ENCODE peak calls at places on chromosomes 2 and 18, in seven cellular contexts. One of them, this sample, is unnamed.

GRCh38 chr2:39264733-39265132 is 21.0 kb upstream of the CDKL4 start:
- DNase-seq in lung: no peak
- DNase-seq in Peyer's patch: no peak
- DNase-seq in AG04450: no peak
- DNase-seq in endodermal cell: no peak
- DNase-seq in uterus: no peak
- DNase-seq in CD8-positive, alpha-beta memory T cell: no peak
- DNase-seq in this sample: no peak

GRCh38 chr2:229297284-229297683 is 26.2 kb upstream of the PID1 start:
- DNase-seq in lung: peak; percentile 36
- DNase-seq in Peyer's patch: no peak
- DNase-seq in AG04450: no peak
- DNase-seq in endodermal cell: no peak
- DNase-seq in uterus: no peak
- DNase-seq in CD8-positive, alpha-beta memory T cell: no peak
- DNase-seq in this sample: no peak

GRCh38 chr2:144514731-144515424 is 5.0 kb downstream of the ZEB2 start:
- DNase-seq in lung: no peak
- DNase-seq in Peyer's patch: no peak
- DNase-seq in AG04450: no peak
- DNase-seq in endodermal cell: no peak
- DNase-seq in uterus: no peak
- DNase-seq in CD8-positive, alpha-beta memory T cell: no peak
- DNase-seq in this sample: no peak

GRCh38 chr2:120486441-120486840 is 140.5 kb downstream of the INHBB start:
- DNase-seq in lung: no peak
- DNase-seq in Peyer's patch: no peak
- DNase-seq in AG04450: no peak
- DNase-seq in endodermal cell: no peak
- DNase-seq in uterus: no peak
- DNase-seq in CD8-positive, alpha-beta memory T cell: no peak
- DNase-seq in this sample: no peak

GRCh38 chr18:47558110-47558750 is 306.8 kb upstream of the SKOR2 start:
- DNase-seq in lung: no peak
- DNase-seq in Peyer's patch: no peak
- DNase-seq in AG04450: no peak
- DNase-seq in endodermal cell: peak; percentile 47
- DNase-seq in uterus: no peak
- DNase-seq in CD8-positive, alpha-beta memory T cell: no peak
- DNase-seq in this sample: no peak

GRCh38 chr2:235497096-235497495 is 3.3 kb downstream of the AGAP1 start:
- DNase-seq in lung: no peak
- DNase-seq in Peyer's patch: no peak
- DNase-seq in AG04450: no peak
- DNase-seq in endodermal cell: peak; percentile 37
- DNase-seq in uterus: no peak
- DNase-seq in CD8-positive, alpha-beta memory T cell: no peak
- DNase-seq in this sample: no peak

GRCh38 chr2:67839668-67840067 is 223.1 kb downstream of the C1D start:
- DNase-seq in lung: no peak
- DNase-seq in Peyer's patch: no peak
- DNase-seq in AG04450: no peak
- DNase-seq in endodermal cell: no peak
- DNase-seq in uterus: no peak
- DNase-seq in CD8-positive, alpha-beta memory T cell: no peak
- DNase-seq in this sample: no peak

GRCh38 chr18:44909191-44909719 is 228.6 kb downstream of the SETBP1 start:
- DNase-seq in lung: no peak
- DNase-seq in Peyer's patch: peak; percentile 22
- DNase-seq in AG04450: no peak
- DNase-seq in endodermal cell: no peak
- DNase-seq in uterus: peak; percentile 43
- DNase-seq in CD8-positive, alpha-beta memory T cell: no peak
- DNase-seq in this sample: no peak

GRCh38 chr2:8430628-8431027 is 251.2 kb upstream of the ID2 start:
- DNase-seq in lung: no peak
- DNase-seq in Peyer's patch: no peak
- DNase-seq in AG04450: no peak
- DNase-seq in endodermal cell: peak; percentile 47
- DNase-seq in uterus: no peak
- DNase-seq in CD8-positive, alpha-beta memory T cell: no peak
- DNase-seq in this sample: no peak

GRCh38 chr2:121605820-121606733 is 43.2 kb downstream of the CLASP1 start:
- DNase-seq in lung: no peak
- DNase-seq in Peyer's patch: no peak
- DNase-seq in AG04450: no peak
- DNase-seq in endodermal cell: no peak
- DNase-seq in uterus: no peak
- DNase-seq in CD8-positive, alpha-beta memory T cell: no peak
- DNase-seq in this sample: no peak

GRCh38 chr18:48990497-48991298 is 39.9 kb upstream of the SMAD7 start:
- DNase-seq in lung: no peak
- DNase-seq in Peyer's patch: no peak
- DNase-seq in AG04450: no peak
- DNase-seq in endodermal cell: peak; percentile 67
- DNase-seq in uterus: no peak
- DNase-seq in CD8-positive, alpha-beta memory T cell: no peak
- DNase-seq in this sample: no peak

GRCh38 chr2:23037596-23037995 is 347.4 kb upstream of the KLHL29 start:
- DNase-seq in lung: no peak
- DNase-seq in Peyer's patch: no peak
- DNase-seq in AG04450: no peak
- DNase-seq in endodermal cell: no peak
- DNase-seq in uterus: no peak
- DNase-seq in CD8-positive, alpha-beta memory T cell: no peak
- DNase-seq in this sample: no peak

GRCh38 chr2:76437564-76437963 is 726.8 kb upstream of the GCFC2 start:
- DNase-seq in lung: no peak
- DNase-seq in Peyer's patch: no peak
- DNase-seq in AG04450: no peak
- DNase-seq in endodermal cell: no peak
- DNase-seq in uterus: no peak
- DNase-seq in CD8-positive, alpha-beta memory T cell: no peak
- DNase-seq in this sample: no peak

GRCh38 chr18:21980744-21981143 is 188.6 kb upstream of the GATA6 start:
- DNase-seq in lung: no peak
- DNase-seq in Peyer's patch: no peak
- DNase-seq in AG04450: no peak
- DNase-seq in endodermal cell: peak; percentile 58
- DNase-seq in uterus: no peak
- DNase-seq in CD8-positive, alpha-beta memory T cell: no peak
- DNase-seq in this sample: no peak

GRCh38 chr2:173657996-173658717 is 303.5 kb downstream of the CDCA7 start:
- DNase-seq in lung: no peak
- DNase-seq in Peyer's patch: no peak
- DNase-seq in AG04450: peak; percentile 87
- DNase-seq in endodermal cell: no peak
- DNase-seq in uterus: peak; percentile 21
- DNase-seq in CD8-positive, alpha-beta memory T cell: no peak
- DNase-seq in this sample: no peak

GRCh38 chr2:41475959-41476358 is 571.9 kb upstream of the PKDCC start:
- DNase-seq in lung: no peak
- DNase-seq in Peyer's patch: no peak
- DNase-seq in AG04450: no peak
- DNase-seq in endodermal cell: no peak
- DNase-seq in uterus: no peak
- DNase-seq in CD8-positive, alpha-beta memory T cell: no peak
- DNase-seq in this sample: no peak

GRCh38 chr2:21012557-21012937 is 31.3 kb downstream of the APOB start:
- DNase-seq in lung: no peak
- DNase-seq in Peyer's patch: no peak
- DNase-seq in AG04450: no peak
- DNase-seq in endodermal cell: no peak
- DNase-seq in uterus: no peak
- DNase-seq in CD8-positive, alpha-beta memory T cell: no peak
- DNase-seq in this sample: no peak

GRCh38 chr2:215845839-215846586 is 167.3 kb downstream of the MREG start:
- DNase-seq in lung: no peak
- DNase-seq in Peyer's patch: no peak
- DNase-seq in AG04450: no peak
- DNase-seq in endodermal cell: no peak
- DNase-seq in uterus: no peak
- DNase-seq in CD8-positive, alpha-beta memory T cell: no peak
- DNase-seq in this sample: no peak

GRCh38 chr2:127401757-127402695 is 14.3 kb upstream of the MAP3K2 start:
- DNase-seq in lung: no peak
- DNase-seq in Peyer's patch: no peak
- DNase-seq in AG04450: no peak
- DNase-seq in endodermal cell: peak; percentile 38
- DNase-seq in uterus: no peak
- DNase-seq in CD8-positive, alpha-beta memory T cell: no peak
- DNase-seq in this sample: no peak

GRCh38 chr2:241390301-241391206 is 34.5 kb downstream of the FARP2 start:
- DNase-seq in lung: no peak
- DNase-seq in Peyer's patch: no peak
- DNase-seq in AG04450: no peak
- DNase-seq in endodermal cell: no peak
- DNase-seq in uterus: no peak
- DNase-seq in CD8-positive, alpha-beta memory T cell: no peak
- DNase-seq in this sample: no peak

DNA sequence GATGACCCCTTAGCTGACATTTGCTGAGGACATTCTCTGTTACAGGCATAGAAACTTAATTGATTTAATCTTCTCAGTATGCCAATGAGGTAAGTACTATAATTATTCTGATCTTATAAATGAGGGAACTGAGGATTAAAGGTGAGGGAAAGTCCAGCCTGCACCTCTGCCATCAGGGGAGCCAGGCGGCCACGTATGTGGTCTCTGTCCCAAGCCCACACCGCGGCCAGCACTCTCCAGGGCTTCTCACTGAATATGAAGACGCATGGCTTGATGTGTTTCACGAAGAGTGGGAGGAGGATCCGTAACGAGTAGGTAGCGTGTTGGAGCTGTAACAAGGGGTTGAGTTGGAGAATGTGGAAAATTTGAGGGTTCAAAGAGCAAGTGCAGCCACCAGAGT is 154.4 kb downstream of the TMEM18 start:
- DNase-seq in lung: no peak
- DNase-seq in Peyer's patch: no peak
- DNase-seq in AG04450: no peak
- DNase-seq in endodermal cell: no peak
- DNase-seq in uterus: no peak
- DNase-seq in CD8-positive, alpha-beta memory T cell: no peak
- DNase-seq in this sample: no peak
- H3K9me3 ChIP-seq in lung: no peaks in the 10 kb centered on the region
- H3K9me3 ChIP-seq in Peyer's patch: no peaks in the 10 kb centered on the region
- H3K9me3 ChIP-seq in AG04450: peaks cover 72% of the 10 kb centered on the region
- H3K9me3 ChIP-seq in endodermal cell: no peaks in the 10 kb centered on the region
- H3K9me3 ChIP-seq in uterus: no peaks in the 10 kb centered on the region
- H3K9me3 ChIP-seq in CD8-positive, alpha-beta memory T cell: no peaks in the 10 kb centered on the region
- H3K9me3 ChIP-seq in this sample: no peaks in the 10 kb centered on the region

DNA sequence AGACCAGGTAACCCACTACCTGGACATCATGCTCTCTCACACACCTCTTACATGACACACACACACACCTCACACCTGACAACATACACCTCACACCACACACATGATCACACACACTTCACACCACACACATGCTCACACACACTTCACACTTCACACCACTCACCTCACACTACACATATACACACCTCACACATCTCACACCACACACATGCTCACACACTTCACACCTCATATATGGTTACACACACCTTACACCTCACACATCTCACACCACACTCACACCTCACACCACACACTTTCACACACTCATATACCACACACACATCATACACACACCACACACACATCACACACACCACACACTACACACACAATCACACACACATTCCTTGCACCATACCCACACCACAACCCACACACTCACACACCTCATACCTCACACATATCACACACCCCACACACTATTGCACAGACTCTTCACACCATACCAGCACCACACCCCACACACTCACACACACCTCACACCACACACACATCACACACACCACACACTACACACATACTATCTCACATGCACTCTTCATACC is 98.1 kb upstream of the PIEZO2 start:
- DNase-seq in lung: no peak
- DNase-seq in Peyer's patch: no peak
- DNase-seq in AG04450: no peak
- DNase-seq in endodermal cell: no peak
- DNase-seq in uterus: no peak
- DNase-seq in CD8-positive, alpha-beta memory T cell: no peak
- DNase-seq in this sample: no peak
- H3K9me3 ChIP-seq in lung: no peaks in the 10 kb centered on the region
- H3K9me3 ChIP-seq in Peyer's patch: no peaks in the 10 kb centered on the region
- H3K9me3 ChIP-seq in AG04450: peaks cover 7% of the 10 kb centered on the region
- H3K9me3 ChIP-seq in endodermal cell: no peaks in the 10 kb centered on the region
- H3K9me3 ChIP-seq in uterus: no peaks in the 10 kb centered on the region
- H3K9me3 ChIP-seq in CD8-positive, alpha-beta memory T cell: no peaks in the 10 kb centered on the region
- H3K9me3 ChIP-seq in this sample: peaks cover 6% of the 10 kb centered on the region

DNA sequence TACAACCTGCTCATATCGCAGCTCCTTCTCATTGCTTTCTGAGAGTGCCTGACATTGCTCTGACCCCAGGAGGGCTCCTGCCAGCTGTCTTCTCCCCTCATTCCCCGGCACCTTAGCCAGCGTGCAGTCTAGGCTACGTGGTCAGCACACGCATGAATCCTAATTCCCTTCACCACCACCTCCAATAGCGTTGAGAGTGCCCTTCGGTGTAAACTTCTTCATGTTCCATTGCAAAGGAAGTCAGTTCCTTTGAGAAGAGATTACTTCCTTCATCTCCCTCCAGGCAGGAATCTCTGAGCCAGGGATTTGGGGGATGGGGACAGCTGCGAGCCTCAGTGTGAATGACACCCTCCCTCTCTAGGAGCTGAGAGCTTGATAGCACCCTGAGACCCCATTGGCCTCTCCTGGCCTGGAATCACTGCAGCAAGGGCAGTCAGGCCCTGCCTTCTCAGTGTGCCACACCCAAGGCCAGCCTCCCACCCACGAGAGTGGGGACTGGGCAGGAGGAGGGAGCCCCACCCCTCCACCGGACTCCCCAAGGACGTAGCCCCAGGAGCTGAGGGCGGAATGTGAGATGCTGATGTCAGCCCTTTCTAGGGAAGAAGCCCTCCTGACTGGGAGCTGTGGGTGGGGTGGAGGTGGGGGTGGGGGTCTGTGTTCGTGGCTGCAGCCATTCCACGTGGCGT is 53.4 kb downstream of the SLC66A2 start:
- DNase-seq in lung: no peak
- DNase-seq in Peyer's patch: no peak
- DNase-seq in AG04450: no peak
- DNase-seq in endodermal cell: no peak
- DNase-seq in uterus: no peak
- DNase-seq in CD8-positive, alpha-beta memory T cell: no peak
- DNase-seq in this sample: no peak
- H3K9me3 ChIP-seq in lung: no peaks in the 10 kb centered on the region
- H3K9me3 ChIP-seq in Peyer's patch: no peaks in the 10 kb centered on the region
- H3K9me3 ChIP-seq in AG04450: peaks cover 63% of the 10 kb centered on the region
- H3K9me3 ChIP-seq in endodermal cell: peaks cover 56% of the 10 kb centered on the region
- H3K9me3 ChIP-seq in uterus: peaks cover 14% of the 10 kb centered on the region
- H3K9me3 ChIP-seq in CD8-positive, alpha-beta memory T cell: peaks cover 11% of the 10 kb centered on the region
- H3K9me3 ChIP-seq in this sample: peaks cover 66% of the 10 kb centered on the region

DNA sequence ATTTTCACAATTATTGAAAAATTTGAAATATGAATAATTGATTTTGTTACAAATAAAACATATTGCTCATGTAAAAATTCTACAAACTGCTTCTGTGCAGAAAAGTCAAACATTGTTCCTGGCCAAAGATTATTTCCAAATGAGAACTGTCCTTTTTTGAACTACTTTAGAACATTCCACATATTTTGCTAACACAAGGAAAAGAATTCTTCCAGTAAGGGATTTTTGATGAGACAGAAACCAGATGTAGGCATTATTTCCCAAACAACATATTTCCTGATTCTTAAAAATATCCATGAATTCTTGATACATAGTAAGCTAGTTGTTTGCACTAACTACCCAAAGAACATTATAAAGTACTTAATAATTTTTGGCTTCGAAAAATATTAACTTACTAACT is 715.2 kb downstream of the CCDC85A start:
- DNase-seq in lung: no peak
- DNase-seq in Peyer's patch: no peak
- DNase-seq in AG04450: no peak
- DNase-seq in endodermal cell: no peak
- DNase-seq in uterus: no peak
- DNase-seq in CD8-positive, alpha-beta memory T cell: no peak
- DNase-seq in this sample: no peak
- H3K9me3 ChIP-seq in lung: no peaks in the 10 kb centered on the region
- H3K9me3 ChIP-seq in Peyer's patch: no peaks in the 10 kb centered on the region
- H3K9me3 ChIP-seq in AG04450: no peaks in the 10 kb centered on the region
- H3K9me3 ChIP-seq in endodermal cell: no peaks in the 10 kb centered on the region
- H3K9me3 ChIP-seq in uterus: no peaks in the 10 kb centered on the region
- H3K9me3 ChIP-seq in CD8-positive, alpha-beta memory T cell: no peaks in the 10 kb centered on the region
- H3K9me3 ChIP-seq in this sample: peaks cover under 1% of the 10 kb centered on the region

This sample was measured in left ventricle myocardium inferior.